ENCODE peak calls at places on chromosomes 12 and 14, in six cellular contexts. T is tibial artery, P is heart right ventricle, B is AG04450, N is brain microvascular endothelial cell, O is mammary epithelial cell. A is an unnamed sample.
A peak's percentile ranks its signal among the peaks of the same experiment; 100 is the strongest.

GRCh38 chr12:31034372-31034771 is 39.3 kb upstream of the DDX11 start:
- DNase-seq in T (no peak), P (no peak), B (no peak), N (no peak), O (no peak), A (no peak)

GRCh38 chr14:99679543-99679942 is 4.6 kb upstream of the CYP46A1 start:
- DNase-seq in T (peak; percentile 33), P (no peak), B (no peak), N (no peak), O (no peak), A (no peak)

GRCh38 chr12:59583003-59583712 is 12.7 kb upstream of the SLC16A7 start:
- DNase-seq in T (no peak), P (no peak), B (no peak), N (no peak), O (no peak), A (no peak)

GRCh38 chr14:94081386-94081820 is 293 bp downstream of the IFI27L1 start:
- DNase-seq in T (no peak), P (no peak), B (no peak), N (no peak), O (no peak), A (no peak)

GRCh38 chr14:95227279-95227860 is 70.0 kb upstream of the DICER1 start:
- DNase-seq in T (no peak), P (no peak), B (no peak), N (peak; percentile 63), O (no peak), A (peak; percentile 59)

GRCh38 chr12:55717397-55718007 is 1.7 kb downstream of the BLOC1S1 start:
- DNase-seq in T (no peak), P (no peak), B (no peak), N (peak; percentile 74), O (peak; percentile 65), A (no peak)

GRCh38 chr12:48972213-48973021 is 882 bp upstream of the WNT10B start:
- DNase-seq in T (no peak), P (no peak), B (no peak), N (no peak), O (peak; percentile 26), A (no peak)

GRCh38 chr12:11652351-11653040 is 3.0 kb downstream of the ETV6 start:
- DNase-seq in T (no peak), P (peak; percentile 45), B (no peak), N (peak; percentile 45), O (peak; percentile 68), A (no peak)

GRCh38 chr14:92670177-92670576 is 78.2 kb downstream of the LGMN start:
- DNase-seq in T (no peak), P (no peak), B (peak; percentile 74), N (no peak), O (no peak), A (no peak)

GRCh38 chr12:38508246-38508645 is 191.7 kb downstream of the ALG10B start:
- DNase-seq in T (no peak), P (no peak), B (no peak), N (no peak), O (peak; percentile 19), A (no peak)

GRCh38 chr12:56636118-56636674 is 6.1 kb upstream of the BAZ2A start:
- DNase-seq in T (peak; percentile 98), P (peak; percentile 95), B (peak; percentile 29), N (peak; percentile 90), O (peak; percentile 87), A (peak; percentile 95)

GRCh38 chr14:103434868-103435442 is 49.7 kb downstream of the MARK3 start:
- DNase-seq in T (no peak), P (peak; percentile 13), B (no peak), N (no peak), O (no peak), A (no peak)

GRCh38 chr14:55125403-55125802 is 3.6 kb upstream of the LGALS3 start:
- DNase-seq in T (no peak), P (no peak), B (no peak), N (no peak), O (no peak), A (no peak)

GRCh38 chr12:7628401-7628961 is 37.2 kb downstream of the APOBEC1 start:
- DNase-seq in T (no peak), P (no peak), B (no peak), N (no peak), O (no peak), A (no peak)

GRCh38 chr14:30355431-30355913 is 203.5 kb upstream of the G2E3 start:
- DNase-seq in T (no peak), P (no peak), B (no peak), N (no peak), O (no peak), A (no peak)

GRCh38 chr12:41089438-41089837 is 98.7 kb upstream of the PDZRN4 start:
- DNase-seq in T (no peak), P (no peak), B (no peak), N (no peak), O (no peak), A (no peak)

GRCh38 chr14:54251356-54251755 is 145.5 kb upstream of the CDKN3 start:
- DNase-seq in T (no peak), P (no peak), B (no peak), N (no peak), O (no peak), A (no peak)

GRCh38 chr12:69467400-69467799 is 2.8 kb upstream of the FRS2 start:
- DNase-seq in T (no peak), P (no peak), B (no peak), N (no peak), O (no peak), A (no peak)

GRCh38 chr12:114221976-114222630 is 183.8 kb downstream of the TBX5 start:
- DNase-seq in T (no peak), P (no peak), B (no peak), N (no peak), O (no peak), A (no peak)

GRCh38 chr12:116708826-116709756 is 28.8 kb downstream of the SPRING1 start:
- DNase-seq in T (peak; percentile 74), P (peak; percentile 33), B (no peak), N (peak; percentile 35), O (peak; percentile 46), A (no peak)

GRCh38 chr14:66371776-66372175 is 114.4 kb upstream of the CCDC196 start:
- DNase-seq in T (no peak), P (no peak), B (no peak), N (no peak), O (no peak), A (no peak)

GRCh38 chr14:66365388-66365787 is 120.8 kb upstream of the CCDC196 start:
- DNase-seq in T (no peak), P (no peak), B (no peak), N (no peak), O (no peak), A (no peak)

GRCh38 chr14:66369157-66369706 is 116.9 kb upstream of the CCDC196 start:
- DNase-seq in T (no peak), P (no peak), B (no peak), N (no peak), O (no peak), A (no peak)
- H3K27ac ChIP-seq in T (no peak overlapping the region), P (no peak overlapping the region), B (no peak overlapping the region), N (no peak overlapping the region), O (no peak overlapping the region), A (no peak overlapping the region)

GRCh38 chr14:32694795-32695449 is 243.8 kb upstream of the NPAS3 start:
- DNase-seq in T (no peak), P (no peak), B (no peak), N (no peak), O (no peak), A (no peak)

GRCh38 chr14:32696325-32697101 is 242.2 kb upstream of the NPAS3 start:
- DNase-seq in T (no peak), P (no peak), B (no peak), N (no peak), O (no peak), A (no peak)

GRCh38 chr14:32692441-32692840 is 246.2 kb upstream of the NPAS3 start:
- DNase-seq in T (no peak), P (no peak), B (no peak), N (peak; percentile 56), O (no peak), A (no peak)

GRCh38 chr14:32697114-32697513 is 241.6 kb upstream of the NPAS3 start:
- DNase-seq in T (no peak), P (no peak), B (no peak), N (no peak), O (no peak), A (no peak)

GRCh38 chr14:32693114-32693513 is 245.6 kb upstream of the NPAS3 start:
- DNase-seq in T (no peak), P (no peak), B (no peak), N (no peak), O (peak; percentile 43), A (no peak)
- TF ChIP-seq CTCF in T (no peak), P (no peak), B (no peak), N (no peak), O (no peak), A (no peak)

GRCh38 chr14:101774006-101774755 is 12.7 kb downstream of the PPP2R5C start:
- DNase-seq in T (no peak), P (no peak), B (no peak), N (no peak), O (no peak), A (no peak)
- H3K27ac ChIP-seq in T (no peak overlapping the region), P (no peak overlapping the region), B (no peak overlapping the region), N (no peak overlapping the region), O (no peak overlapping the region), A (no peak overlapping the region)

DNA sequence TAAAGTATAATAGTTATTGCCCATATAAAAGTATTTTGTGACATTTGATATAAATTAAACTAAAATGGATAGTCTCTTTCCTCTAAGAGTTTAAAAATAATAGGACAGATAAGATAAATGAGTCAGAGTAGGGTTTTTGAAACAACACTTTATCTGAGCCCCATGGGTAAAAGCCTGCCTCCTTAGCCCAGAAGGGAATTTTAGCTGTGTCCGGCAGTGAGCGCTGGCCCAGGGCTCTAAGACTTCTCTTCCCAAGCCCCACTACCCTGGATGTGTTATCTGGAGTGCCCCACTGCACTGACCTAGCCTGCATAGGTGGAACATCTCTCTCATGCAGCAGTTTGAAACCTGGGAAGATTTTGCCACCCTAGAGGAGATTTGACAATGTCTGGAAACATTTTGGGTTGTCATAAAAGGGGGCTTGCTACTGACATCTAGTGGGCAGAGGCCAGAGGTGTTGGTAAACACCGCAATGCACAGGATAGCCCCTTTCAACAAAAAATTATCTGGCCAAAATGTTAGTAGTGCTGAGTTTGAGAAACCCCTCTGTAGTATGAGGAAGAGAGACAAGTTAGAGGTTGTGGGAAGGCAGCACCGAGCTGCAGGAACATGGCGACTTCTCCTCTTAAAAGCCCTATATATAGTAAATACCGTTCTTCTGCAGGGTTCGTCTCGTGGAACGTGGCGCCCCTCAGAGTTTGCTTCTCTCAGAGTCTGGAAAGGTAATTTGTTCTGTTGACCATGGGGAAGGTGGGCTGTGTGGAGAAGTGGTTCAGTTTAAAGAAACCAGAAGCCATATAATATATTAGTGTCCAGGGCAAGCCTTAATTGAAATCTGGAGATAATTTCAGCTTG is 29.3 kb upstream of the ATF1 start:
- DNase-seq in T (no peak), P (no peak), B (no peak), N (no peak), O (no peak), A (no peak)
- TF ChIP-seq CTCF in T (peak; percentile 34), P (peak; percentile 60), B (peak; percentile 75), N (peak; percentile 84), O (peak; percentile 57), A (no peak)

A was measured in coronary artery.